ENCODE peak calls at places on chromosome 11, in seven cellular contexts. A is A549, E is K562, L is H1, N is HCT116, H is endothelial cell of umbilical vein, I is GM12878. T is an unnamed sample.

GRCh38 chr11:46553746-46554204 is 40.0 kb downstream of the AMBRA1 start:
- DNase-seq in H (peak; percentile 75), L (no peak), N (peak; percentile 62), A (peak; percentile 79), E (peak; percentile 24), I (no peak), T (peak; percentile 57)

GRCh38 chr11:111344032-111344431 is 35.0 kb downstream of the POU2AF1 start:
- DNase-seq in L (no peak), E (no peak), A (peak; percentile 49), I (no peak), H (no peak), N (no peak), T (no peak)

GRCh38 chr11:46381046-46381835 is at the start of gene MDK:
- DNase-seq in H (peak; percentile 37), A (no peak), I (no peak), N (no peak), E (peak; percentile 90), L (peak; percentile 83), T (peak; percentile 16)

GRCh38 chr11:108616549-108616948 is 23.0 kb upstream of the EXPH5 start:
- DNase-seq in I (no peak), A (peak; percentile 88), L (no peak), N (peak; percentile 96), E (no peak), H (peak; percentile 65), T (no peak)

GRCh38 chr11:13415201-13415600 is 47.8 kb downstream of the BTBD10 start:
- DNase-seq in A (no peak), N (no peak), E (no peak), I (no peak), H (no peak), L (no peak), T (no peak)

GRCh38 chr11:43392713-43393112 is 34.0 kb downstream of the TTC17 start:
- DNase-seq in E (no peak), L (no peak), N (no peak), I (no peak), H (no peak), A (no peak), T (no peak)

GRCh38 chr11:79087238-79087956 is 353.4 kb downstream of the TENM4 start:
- DNase-seq in H (peak; percentile 76), N (no peak), E (no peak), I (no peak), L (no peak), A (peak; percentile 86), T (no peak)

GRCh38 chr11:121723261-121723741 is 270.5 kb upstream of the SORL1-AS1 start:
- DNase-seq in N (no peak), I (no peak), A (no peak), E (no peak), H (peak; percentile 73), L (peak; percentile 58), T (no peak)

GRCh38 chr11:69200331-69201047 is 44.8 kb downstream of the SMIM38 start:
- DNase-seq in N (no peak), A (no peak), E (no peak), H (peak; percentile 52), L (peak; percentile 57), I (no peak), T (no peak)

GRCh38 chr11:128862421-128862820 is 4.7 kb downstream of the KCNJ1 start:
- DNase-seq in N (no peak), I (no peak), A (no peak), E (no peak), L (no peak), H (no peak), T (no peak)

GRCh38 chr11:113871331-113871730 is 4.0 kb downstream of the USP28 start:
- DNase-seq in I (no peak), E (no peak), A (no peak), N (no peak), H (no peak), L (no peak), T (no peak)

GRCh38 chr11:107928767-107929507 is 689 bp downstream of the RAB39A start:
- DNase-seq in E (no peak), N (no peak), L (peak; percentile 67), I (no peak), H (no peak), A (peak; percentile 4), T (peak; percentile 9)

GRCh38 chr11:19931141-19931767 is 218.6 kb downstream of the NAV2 start:
- DNase-seq in A (no peak), H (no peak), I (no peak), E (no peak), L (no peak), N (no peak), T (no peak)

GRCh38 chr11:64007629-64008282 is 21.5 kb downstream of the OTUB1 start:
- DNase-seq in L (peak; percentile 73), A (peak; percentile 86), E (peak; percentile 95), H (peak; percentile 45), I (no peak), N (peak; percentile 54), T (no peak)

GRCh38 chr11:91981995-91982394 is 242.6 kb upstream of the FAT3 start:
- DNase-seq in I (no peak), N (no peak), E (no peak), A (peak; percentile 80), L (no peak), H (no peak), T (no peak)

DNA sequence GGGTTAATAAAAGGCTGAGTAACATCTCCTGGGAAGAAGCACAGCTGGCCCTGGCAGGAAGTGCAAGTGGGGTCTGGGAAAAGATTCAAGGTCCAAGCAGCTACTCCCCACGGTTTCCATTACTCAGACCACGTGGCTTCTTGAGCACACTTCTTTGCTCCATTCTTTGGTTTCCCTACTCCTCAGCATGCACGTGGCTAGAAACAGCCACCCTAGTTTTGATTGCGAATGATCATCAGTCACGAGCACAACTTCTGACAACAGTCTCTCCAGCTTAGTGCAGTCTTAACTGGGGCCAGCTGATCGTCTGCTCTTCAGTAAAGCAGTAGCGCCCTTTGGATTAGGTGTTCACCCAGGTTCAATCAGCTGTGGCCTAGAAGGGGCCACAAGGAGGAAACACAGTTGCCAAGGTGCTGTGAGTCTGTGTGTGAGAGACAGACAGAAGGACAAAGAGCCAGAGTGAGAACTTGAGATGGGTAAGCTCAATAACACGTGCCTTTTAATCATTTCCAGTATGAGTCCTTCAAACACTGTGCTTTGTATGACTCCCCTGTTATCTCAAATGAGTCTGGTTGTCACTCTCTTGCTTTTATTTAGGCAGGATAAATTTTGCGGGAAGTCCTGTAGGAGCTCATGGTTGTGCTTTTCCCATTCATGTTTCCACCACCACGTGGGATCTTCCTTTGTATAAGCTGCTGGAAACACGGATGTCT is 956 bp upstream of the PARVA start:
- DNase-seq in I (no peak), N (no peak), H (no peak), E (no peak), A (no peak), L (no peak), T (no peak)
- TF ChIP-seq POLR2A in I (no peak), N (no peak), H (no peak), E (no peak), A (no peak), L (no peak), T (no peak)

GRCh38 chr11:45150301-45150700 is 3.9 kb downstream of the PRDM11 start:
- DNase-seq in L (no peak), E (no peak), A (no peak), I (no peak), N (no peak), H (no peak), T (no peak)
- TF ChIP-seq MAX in L (no peak), E (no peak), A (no peak), I (no peak), N (no peak), H (no peak), T (no peak)

GRCh38 chr11:134250675-134251074 is 2.5 kb downstream of the THYN1 start:
- DNase-seq in H (no peak), A (no peak), E (no peak), N (no peak), I (no peak), L (no peak), T (no peak)

GRCh38 chr11:134252539-134253188 is 488 bp downstream of the THYN1 start:
- DNase-seq in I (no peak), L (no peak), A (no peak), N (no peak), H (no peak), E (no peak), T (no peak)

GRCh38 chr11:134254433-134254832 is 1.1 kb downstream of the ACAD8 start:
- DNase-seq in A (no peak), I (no peak), L (no peak), N (no peak), E (no peak), H (no peak), T (no peak)

GRCh38 chr11:134257101-134257500 is 3.7 kb downstream of the ACAD8 start:
- DNase-seq in N (no peak), L (no peak), A (no peak), E (no peak), I (no peak), H (no peak), T (no peak)

DNA sequence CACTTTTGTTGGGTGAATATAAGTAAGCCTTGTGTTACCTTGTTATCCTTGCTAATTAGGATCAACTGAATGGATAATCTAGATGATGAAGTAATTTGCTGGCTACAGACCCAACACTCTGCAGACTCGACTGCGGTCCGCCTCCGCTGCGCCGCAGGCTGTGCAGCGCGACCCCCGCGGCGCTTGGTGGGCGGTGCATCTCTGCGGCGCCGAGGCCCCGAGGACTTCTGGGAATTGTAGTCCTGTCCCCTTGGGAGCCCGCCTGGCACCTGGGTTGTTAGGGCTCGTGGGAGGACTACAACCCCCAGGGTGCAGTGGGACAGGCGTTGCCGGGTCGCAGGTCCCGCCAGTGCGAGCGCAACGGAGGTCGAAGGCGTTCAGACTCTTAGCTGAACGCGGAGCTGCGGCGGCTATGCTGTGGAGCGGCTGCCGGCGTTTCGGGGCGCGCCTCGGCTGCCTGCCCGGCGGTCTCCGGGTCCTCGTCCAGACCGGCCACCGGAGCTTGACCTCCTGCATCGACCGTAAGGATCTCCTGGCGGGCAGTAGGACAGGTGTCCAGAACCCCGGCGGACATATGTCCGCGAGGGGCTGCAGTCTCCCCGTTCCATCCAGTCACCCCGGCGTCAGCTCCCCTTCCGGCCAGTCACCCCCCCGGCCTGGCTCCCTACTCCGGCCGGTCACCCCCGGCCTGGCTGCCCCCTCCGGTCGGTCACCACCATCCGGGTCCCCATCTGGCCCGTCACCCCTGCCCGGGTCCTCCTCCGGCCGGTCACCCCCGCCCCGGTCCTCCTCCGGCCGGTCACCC is at the start of the genes ACAD8 and THYN1:
- DNase-seq in L (peak; percentile 94), H (peak; percentile 98), N (peak; percentile 90), A (peak; percentile 90), E (peak; percentile 97), I (peak; percentile 86), T (peak; percentile 99)
- TF ChIP-seq POLR2A in L (peak; percentile 38), H (peak; percentile 87), N (peak; percentile 86), A (peak; percentile 78), E (peak; percentile 74), I (peak; percentile 88), T (peak; percentile 95)

DNA sequence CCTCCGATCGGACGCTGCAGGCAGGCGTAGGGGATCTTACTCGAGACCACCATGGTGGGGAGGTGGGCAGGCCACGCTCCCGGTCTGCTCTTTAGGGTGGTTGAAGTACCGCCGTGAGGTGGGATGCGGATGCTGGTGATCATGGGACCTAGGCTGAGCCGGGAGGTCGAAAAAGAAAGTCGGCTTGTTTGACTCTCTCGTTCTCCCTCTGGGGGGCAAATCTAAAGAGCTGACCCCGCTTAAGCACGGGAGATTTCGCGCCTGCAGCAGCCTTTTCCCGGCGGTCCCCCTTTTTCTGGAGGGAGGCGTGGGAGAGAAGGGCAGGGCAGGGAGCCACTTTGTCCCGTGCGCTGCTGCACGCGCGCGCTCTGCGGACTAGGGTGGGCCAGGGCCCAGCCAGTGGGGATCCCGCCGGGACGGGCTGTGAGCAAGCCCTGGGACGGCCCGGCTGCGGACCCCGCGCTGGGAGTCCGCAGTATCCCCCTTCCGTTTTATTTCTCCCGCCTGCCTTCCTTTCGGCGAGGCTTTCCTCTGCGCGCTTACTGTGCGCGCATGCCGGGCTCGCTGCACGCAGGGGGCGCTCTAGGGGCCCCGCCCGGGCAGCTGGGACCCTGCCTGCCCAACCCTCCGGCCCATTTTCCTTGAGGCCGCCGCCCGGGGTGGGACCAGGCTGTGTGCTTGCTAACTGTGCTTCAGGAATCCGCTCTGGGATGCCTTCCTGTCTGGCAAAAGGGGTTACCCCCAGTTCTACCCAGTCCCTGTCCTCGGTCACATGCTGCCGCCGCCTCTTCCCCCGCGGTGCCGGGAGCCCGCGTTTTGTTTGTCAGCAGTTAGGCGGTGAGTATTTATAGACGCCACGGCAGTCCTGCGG is 81.0 kb downstream of the PRR5L start:
- DNase-seq in H (peak; percentile 35), N (no peak), I (no peak), L (peak; percentile 86), E (no peak), A (peak; percentile 56), T (no peak)
- TF ChIP-seq MAX in H (no peak), N (no peak), I (no peak), L (peak; percentile 66), E (no peak), A (peak; percentile 90), T (no peak)

T was measured in NB4.